ENCODE peak calls at places on chromosomes 5 and 9, in six cellular contexts. R, L, T, X, F and G are unnamed samples.

GRCh38 chr5:6820851-6821479 is 107.7 kb downstream of the TENT4A start:
- DNase-seq in X (no peak), F (peak; percentile 49), T (peak; percentile 39), L (peak; percentile 37), R (peak; percentile 49), G (peak; percentile 73)

GRCh38 chr9:126724226-126724625 is 80.6 kb upstream of the ZBTB43 start:
- DNase-seq in F (no peak), X (no peak), T (no peak), R (no peak), L (no peak), G (no peak)

GRCh38 chr9:630817-631216 is 210.7 kb upstream of the DMRT1 start:
- DNase-seq in T (no peak), L (no peak), R (no peak), X (peak; percentile 32), F (no peak), G (no peak)

GRCh38 chr9:69012690-69013403 is 1.1 kb downstream of the PRKACG start:
- DNase-seq in F (no peak), R (no peak), X (no peak), T (no peak), L (no peak), G (peak; percentile 10)

GRCh38 chr5:41856644-41857491 is 13.4 kb downstream of the OXCT1 start:
- DNase-seq in F (peak; percentile 32), T (peak; percentile 46), X (peak; percentile 47), R (peak; percentile 11), L (peak; percentile 69), G (peak; percentile 76)

GRCh38 chr5:134046801-134047707 is 42.3 kb upstream of the VDAC1 start:
- DNase-seq in F (no peak), R (no peak), L (no peak), T (no peak), X (no peak), G (no peak)

GRCh38 chr5:157109744-157110143 is 900 bp upstream of the HAVCR2 start:
- DNase-seq in R (no peak), T (peak; percentile 44), X (no peak), L (peak; percentile 26), F (no peak), G (peak; percentile 46)

GRCh38 chr5:176188085-176188484 is 50.1 kb upstream of the SIMC1 start:
- DNase-seq in L (no peak), T (no peak), F (no peak), X (no peak), R (no peak), G (no peak)

GRCh38 chr9:136465500-136466154 is 17.2 kb downstream of the SEC16A start:
- DNase-seq in R (no peak), X (no peak), T (no peak), F (no peak), L (no peak), G (no peak)

GRCh38 chr5:79318935-79319614 is 83.1 kb downstream of the JMY start:
- DNase-seq in X (peak; percentile 83), F (no peak), L (no peak), R (no peak), T (no peak), G (no peak)

GRCh38 chr9:87640385-87640795 is 85.5 kb upstream of the CTSL start:
- DNase-seq in R (no peak), T (no peak), L (no peak), X (no peak), F (no peak), G (no peak)

GRCh38 chr5:158414780-158415179 is 555.8 kb upstream of the CLINT1 start:
- DNase-seq in R (no peak), L (no peak), F (no peak), X (peak; percentile 59), T (no peak), G (no peak)

GRCh38 chr9:97556036-97556720 is 54.7 kb downstream of the TMOD1 start:
- DNase-seq in F (no peak), L (no peak), X (no peak), T (no peak), R (no peak), G (no peak)